ENCODE peak calls at places on chromosome 4, in eight cellular contexts. T is left ventricle myocardium inferior, E is ascending aorta, O is right atrium auricular region, B is WERI-Rb-1, I is mammary epithelial cell, Y is osteoblast, Q is cardiac muscle cell. S is an unnamed sample.

GRCh38 chr4:168655182-168655581 is 158.3 kb downstream of the PALLD start:
- DNase-seq in T (no peak), E (no peak), O (no peak), B (no peak), I (peak; percentile 35), Y (no peak), Q (no peak), S (no peak)

GRCh38 chr4:73275318-73275654 is 16.7 kb upstream of the ANKRD17 start:
- DNase-seq in T (no peak), E (no peak), O (no peak), B (no peak), I (no peak), Y (no peak), Q (no peak), S (no peak)

GRCh38 chr4:36209941-36210663 is 34.2 kb downstream of the ARAP2 start:
- DNase-seq in T (no peak), E (no peak), O (no peak), B (no peak), I (peak; percentile 8), Y (no peak), Q (no peak), S (no peak)

GRCh38 chr4:177008071-177008835 is 215.5 kb upstream of the VEGFC start:
- DNase-seq in T (no peak), E (no peak), O (no peak), B (no peak), I (peak; percentile 82), Y (no peak), Q (no peak), S (peak; percentile 35)

GRCh38 chr4:75924309-75924708 is 16.5 kb downstream of the NAAA start:
- DNase-seq in T (no peak), E (no peak), O (no peak), B (no peak), I (no peak), Y (no peak), Q (no peak), S (no peak)

GRCh38 chr4:153594208-153594607 is 89.9 kb upstream of the TLR2 start:
- DNase-seq in T (no peak), E (no peak), O (no peak), B (no peak), I (no peak), Y (no peak), Q (no peak), S (no peak)

GRCh38 chr4:68271851-68272756 is 26.6 kb upstream of the TMPRSS11B start:
- DNase-seq in T (no peak), E (no peak), O (no peak), B (no peak), I (peak; percentile 51), Y (peak; percentile 74), Q (peak; percentile 35), S (peak; percentile 55)

GRCh38 chr4:10102193-10102980 is 14.2 kb downstream of the WDR1 start:
- DNase-seq in T (no peak), E (no peak), O (no peak), B (peak; percentile 82), I (no peak), Y (peak; percentile 91), Q (no peak), S (no peak)

GRCh38 chr4:53942712-53943111 is 121.7 kb downstream of the CHIC2 start:
- DNase-seq in T (no peak), E (no peak), O (no peak), B (no peak), I (no peak), Y (no peak), Q (no peak), S (no peak)

GRCh38 chr4:53937918-53938317 is 126.5 kb downstream of the CHIC2 start:
- DNase-seq in T (no peak), E (no peak), O (no peak), B (no peak), I (peak; percentile 39), Y (no peak), Q (no peak), S (no peak)

GRCh38 chr4:53941331-53941730 is 123.1 kb downstream of the CHIC2 start:
- DNase-seq in T (no peak), E (no peak), O (no peak), B (no peak), I (no peak), Y (no peak), Q (no peak), S (no peak)

DNA sequence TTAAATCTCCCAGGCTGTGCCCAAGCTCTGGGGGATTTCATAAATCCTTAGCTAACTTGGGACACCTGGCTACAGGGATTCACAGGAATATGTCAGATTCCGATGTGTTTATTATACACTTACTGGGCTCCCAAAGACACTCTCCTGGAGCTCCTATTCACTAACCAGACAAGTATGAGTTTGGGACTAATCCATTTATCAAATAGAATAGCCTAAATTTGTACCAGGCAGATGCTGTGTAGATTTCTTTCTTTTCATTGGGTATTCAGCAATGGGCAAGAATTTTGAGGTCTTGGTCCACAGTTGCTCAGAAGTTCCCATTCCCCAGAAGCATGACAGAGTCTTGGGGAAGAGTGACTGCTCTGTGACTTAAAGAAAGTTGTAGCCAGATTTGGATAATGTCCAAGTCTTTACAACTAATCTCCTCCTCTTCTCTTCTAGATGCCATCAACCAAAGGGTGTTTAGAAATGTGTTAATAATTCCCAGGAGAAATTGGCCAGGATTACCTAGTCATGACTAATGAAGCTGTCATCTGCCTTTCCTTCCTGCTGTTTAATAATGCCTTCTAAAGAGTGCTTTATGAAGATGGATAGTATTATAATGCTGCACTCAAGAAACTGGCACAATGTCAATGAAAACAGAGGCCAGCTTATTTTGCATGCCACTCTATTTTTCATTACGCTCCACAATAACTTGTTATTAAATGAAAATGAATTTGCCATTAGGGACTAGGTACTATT is 120.9 kb downstream of the CHIC2 start:
- DNase-seq in T (no peak), E (no peak), O (no peak), B (no peak), I (peak; percentile 93), Y (no peak), Q (no peak), S (peak; percentile 76)
- H3K27ac ChIP-seq in T (no peak overlapping the region), E (no peak overlapping the region), O (no peak overlapping the region), B (no peak overlapping the region), I (peak overlapping the region; percentile 35), Y (peak overlapping the region; percentile 15), Q (no peak overlapping the region), S (peak overlapping the region; percentile 64)

GRCh38 chr4:145867416-145867815 is 71.2 kb downstream of the ZNF827 start:
- DNase-seq in T (no peak), E (no peak), O (no peak), B (no peak), I (no peak), Y (no peak), Q (no peak), S (no peak)

GRCh38 chr4:145865274-145865941 is 73.2 kb downstream of the ZNF827 start:
- DNase-seq in T (no peak), E (no peak), O (no peak), B (no peak), I (no peak), Y (no peak), Q (no peak), S (no peak)

GRCh38 chr4:145871209-145871608 is 67.4 kb downstream of the ZNF827 start:
- DNase-seq in T (no peak), E (no peak), O (no peak), B (no peak), I (no peak), Y (no peak), Q (no peak), S (no peak)

GRCh38 chr4:145870155-145871020 is 68.2 kb downstream of the ZNF827 start:
- DNase-seq in T (no peak), E (no peak), O (no peak), B (no peak), I (peak; percentile 18), Y (no peak), Q (no peak), S (no peak)

DNA sequence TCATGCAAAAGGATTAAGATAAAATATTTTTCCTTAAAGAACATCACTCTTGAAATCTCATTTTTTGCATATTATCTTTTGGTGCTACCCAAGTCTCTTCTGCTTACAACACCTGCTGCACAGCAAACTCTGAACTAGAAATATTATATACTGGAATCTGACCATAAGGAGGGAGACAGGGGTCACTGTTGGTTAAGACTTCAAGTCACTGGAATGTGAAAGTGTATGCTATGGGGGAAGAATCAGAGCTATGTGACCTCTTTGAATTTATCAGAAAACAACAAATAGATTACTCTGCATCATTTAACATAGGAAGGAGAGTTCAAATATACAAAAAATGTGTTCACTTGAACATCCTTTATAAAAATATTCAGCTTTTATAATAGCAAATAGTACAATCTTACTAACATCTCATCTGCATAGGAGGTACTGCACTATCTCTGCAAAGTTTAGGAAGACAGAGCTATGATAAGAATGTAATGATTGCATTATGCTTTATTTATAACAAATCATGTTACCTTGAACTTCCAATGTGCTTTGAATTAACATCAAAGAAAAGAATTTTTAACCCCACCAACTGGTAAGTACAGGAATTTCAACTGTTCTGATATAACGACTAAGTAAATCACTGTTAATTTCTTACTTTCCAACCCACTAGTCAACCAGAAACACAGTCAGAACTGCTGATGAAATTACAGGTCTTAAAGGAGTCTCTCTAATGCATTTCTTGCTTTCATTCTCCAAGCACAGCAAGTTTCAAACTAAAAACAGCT is 69.8 kb downstream of the ZNF827 start:
- DNase-seq in T (no peak), E (no peak), O (no peak), B (no peak), I (no peak), Y (no peak), Q (peak; percentile 16), S (no peak)
- TF ChIP-seq CTCF in T (peak; percentile 7), E (no peak), O (no peak), B (no peak), I (no peak), Y (peak; percentile 13), Q (peak; percentile 27), S (no peak)

GRCh38 chr4:95505149-95505548 is 43.6 kb downstream of the UNC5C start:
- DNase-seq in T (no peak), E (no peak), O (no peak), B (no peak), I (peak; percentile 70), Y (no peak), Q (no peak), S (no peak)

GRCh38 chr4:95505801-95506200 is 43.0 kb downstream of the UNC5C start:
- DNase-seq in T (no peak), E (no peak), O (no peak), B (no peak), I (no peak), Y (no peak), Q (no peak), S (no peak)

GRCh38 chr4:95507147-95507546 is 41.6 kb downstream of the UNC5C start:
- DNase-seq in T (no peak), E (no peak), O (no peak), B (no peak), I (no peak), Y (no peak), Q (no peak), S (no peak)

GRCh38 chr4:95507561-95507960 is 41.2 kb downstream of the UNC5C start:
- DNase-seq in T (no peak), E (no peak), O (no peak), B (no peak), I (no peak), Y (no peak), Q (no peak), S (no peak)

DNA sequence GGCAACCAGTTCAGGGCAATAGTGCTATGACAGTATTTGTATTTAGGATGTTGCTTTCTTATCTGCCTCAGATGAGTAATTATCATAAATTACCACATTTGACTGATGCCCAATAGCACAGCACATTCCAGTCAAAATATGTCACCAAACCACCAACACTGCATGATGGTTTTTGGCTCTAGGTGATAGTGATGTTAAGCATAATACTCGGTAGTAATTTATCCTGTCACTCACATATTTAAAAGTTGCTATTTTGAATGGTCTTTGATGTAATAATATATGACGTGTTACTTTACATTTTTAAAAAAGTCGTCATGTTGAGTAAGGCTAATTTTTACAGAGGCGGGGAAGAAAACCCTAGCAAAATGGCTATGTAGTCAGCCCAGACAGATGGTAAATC is 42.5 kb downstream of the UNC5C start:
- DNase-seq in T (no peak), E (no peak), O (no peak), B (no peak), I (peak; percentile 72), Y (peak; percentile 52), Q (no peak), S (peak; percentile 5)
- H3K27ac ChIP-seq in T (no peak overlapping the region), E (no peak overlapping the region), O (no peak overlapping the region), B (no peak overlapping the region), I (no peak overlapping the region), Y (peak overlapping the region; percentile 68), Q (no peak overlapping the region), S (no peak overlapping the region)

GRCh38 chr4:128285085-128286023 is 2.3 kb downstream of the PGRMC2 start:
- DNase-seq in T (no peak), E (no peak), O (no peak), B (no peak), I (no peak), Y (peak; percentile 53), Q (no peak), S (no peak)
- TF ChIP-seq CTCF in T (no peak), E (no peak), O (no peak), B (no peak), I (no peak), Y (no peak), Q (no peak), S (no peak)

S was measured in RWPE1.